ENCODE peak calls at places on chromosomes 1 and 21, in seven cellular contexts. One of them, this sample, is unnamed.

GRCh38 chr1:67647036-67647798 is 37.8 kb upstream of the GADD45A start:
- DNase-seq in stomach: no peak
- DNase-seq in left lung: no peak
- DNase-seq in uterus: no peak
- DNase-seq in CD4-positive, alpha-beta memory T cell: no peak
- DNase-seq in right atrium auricular region: no peak
- DNase-seq in CD4-positive, CD25-positive, alpha-beta regulatory T cell: no peak
- DNase-seq in this sample: no peak

GRCh38 chr1:174005032-174005431 is 17.1 kb downstream of the RC3H1 start:
- DNase-seq in right atrium auricular region: no peak
- DNase-seq in CD4-positive, CD25-positive, alpha-beta regulatory T cell: no peak
- DNase-seq in stomach: no peak
- DNase-seq in left lung: no peak
- DNase-seq in CD4-positive, alpha-beta memory T cell: no peak
- DNase-seq in uterus: no peak
- DNase-seq in this sample: no peak

GRCh38 chr1:188782220-188782841 is 1695.3 kb downstream of the BRINP3 start:
- DNase-seq in right atrium auricular region: no peak
- DNase-seq in left lung: no peak
- DNase-seq in uterus: no peak
- DNase-seq in CD4-positive, CD25-positive, alpha-beta regulatory T cell: no peak
- DNase-seq in stomach: no peak
- DNase-seq in CD4-positive, alpha-beta memory T cell: no peak
- DNase-seq in this sample: peak

GRCh38 chr1:17347769-17348592 is 24.0 kb upstream of the PADI6 start:
- DNase-seq in stomach: no peak
- DNase-seq in CD4-positive, CD25-positive, alpha-beta regulatory T cell: no peak
- DNase-seq in CD4-positive, alpha-beta memory T cell: no peak
- DNase-seq in left lung: no peak
- DNase-seq in right atrium auricular region: no peak
- DNase-seq in uterus: no peak
- DNase-seq in this sample: peak

GRCh38 chr1:39845569-39846566 is 37.4 kb downstream of the TRIT1 start:
- DNase-seq in right atrium auricular region: peak
- DNase-seq in CD4-positive, alpha-beta memory T cell: peak
- DNase-seq in uterus: peak
- DNase-seq in stomach: peak
- DNase-seq in CD4-positive, CD25-positive, alpha-beta regulatory T cell: peak
- DNase-seq in left lung: peak
- DNase-seq in this sample: peak

GRCh38 chr1:33943978-33944377 is 80.1 kb downstream of the HMGB4 start:
- DNase-seq in uterus: no peak
- DNase-seq in CD4-positive, CD25-positive, alpha-beta regulatory T cell: no peak
- DNase-seq in stomach: no peak
- DNase-seq in right atrium auricular region: no peak
- DNase-seq in left lung: no peak
- DNase-seq in CD4-positive, alpha-beta memory T cell: no peak
- DNase-seq in this sample: peak

GRCh38 chr1:241608379-241609033 is 31.7 kb downstream of the CHML start:
- DNase-seq in CD4-positive, CD25-positive, alpha-beta regulatory T cell: no peak
- DNase-seq in CD4-positive, alpha-beta memory T cell: no peak
- DNase-seq in right atrium auricular region: no peak
- DNase-seq in uterus: no peak
- DNase-seq in left lung: no peak
- DNase-seq in stomach: no peak
- DNase-seq in this sample: peak

GRCh38 chr1:156801409-156802121 is 15.1 kb downstream of the SH2D2A start:
- DNase-seq in uterus: peak
- DNase-seq in right atrium auricular region: no peak
- DNase-seq in stomach: no peak
- DNase-seq in CD4-positive, CD25-positive, alpha-beta regulatory T cell: no peak
- DNase-seq in left lung: no peak
- DNase-seq in CD4-positive, alpha-beta memory T cell: peak
- DNase-seq in this sample: peak

GRCh38 chr1:31510853-31511789 is 65.2 kb upstream of the TINAGL1 start:
- DNase-seq in right atrium auricular region: no peak
- DNase-seq in uterus: no peak
- DNase-seq in CD4-positive, alpha-beta memory T cell: no peak
- DNase-seq in left lung: no peak
- DNase-seq in CD4-positive, CD25-positive, alpha-beta regulatory T cell: no peak
- DNase-seq in stomach: no peak
- DNase-seq in this sample: no peak

GRCh38 chr1:198253668-198254067 is 96.9 kb downstream of the NEK7 start:
- DNase-seq in CD4-positive, alpha-beta memory T cell: no peak
- DNase-seq in left lung: no peak
- DNase-seq in CD4-positive, CD25-positive, alpha-beta regulatory T cell: no peak
- DNase-seq in uterus: no peak
- DNase-seq in right atrium auricular region: no peak
- DNase-seq in stomach: no peak
- DNase-seq in this sample: peak

GRCh38 chr1:178534137-178534868 is 21.4 kb downstream of the TEX35 start:
- DNase-seq in left lung: no peak
- DNase-seq in CD4-positive, CD25-positive, alpha-beta regulatory T cell: no peak
- DNase-seq in right atrium auricular region: no peak
- DNase-seq in uterus: no peak
- DNase-seq in CD4-positive, alpha-beta memory T cell: no peak
- DNase-seq in stomach: no peak
- DNase-seq in this sample: no peak

GRCh38 chr1:20587639-20588017 is 1.3 kb upstream of the CDA start:
- DNase-seq in CD4-positive, alpha-beta memory T cell: no peak
- DNase-seq in right atrium auricular region: peak
- DNase-seq in CD4-positive, CD25-positive, alpha-beta regulatory T cell: no peak
- DNase-seq in uterus: peak
- DNase-seq in left lung: no peak
- DNase-seq in stomach: no peak
- DNase-seq in this sample: peak

GRCh38 chr1:113783254-113784103 is 24.2 kb upstream of the PHTF1 start:
- DNase-seq in uterus: no peak
- DNase-seq in right atrium auricular region: no peak
- DNase-seq in stomach: no peak
- DNase-seq in CD4-positive, CD25-positive, alpha-beta regulatory T cell: peak
- DNase-seq in left lung: no peak
- DNase-seq in CD4-positive, alpha-beta memory T cell: peak
- DNase-seq in this sample: peak

GRCh38 chr1:47405697-47406096 is 10.4 kb upstream of the FOXE3 start:
- DNase-seq in right atrium auricular region: no peak
- DNase-seq in left lung: no peak
- DNase-seq in CD4-positive, CD25-positive, alpha-beta regulatory T cell: no peak
- DNase-seq in CD4-positive, alpha-beta memory T cell: no peak
- DNase-seq in stomach: no peak
- DNase-seq in uterus: no peak
- DNase-seq in this sample: no peak

GRCh38 chr21:43885721-43886120 is 20.7 kb downstream of the AGPAT3 start:
- DNase-seq in stomach: no peak
- DNase-seq in uterus: no peak
- DNase-seq in CD4-positive, alpha-beta memory T cell: no peak
- DNase-seq in left lung: no peak
- DNase-seq in right atrium auricular region: no peak
- DNase-seq in CD4-positive, CD25-positive, alpha-beta regulatory T cell: no peak
- DNase-seq in this sample: no peak

GRCh38 chr1:232594018-232594502 is 35.9 kb downstream of the SIPA1L2 start:
- DNase-seq in CD4-positive, CD25-positive, alpha-beta regulatory T cell: no peak
- DNase-seq in uterus: no peak
- DNase-seq in stomach: no peak
- DNase-seq in CD4-positive, alpha-beta memory T cell: no peak
- DNase-seq in left lung: no peak
- DNase-seq in right atrium auricular region: no peak
- DNase-seq in this sample: no peak

GRCh38 chr1:229879746-229880145 is 187.3 kb upstream of the GALNT2 start:
- DNase-seq in right atrium auricular region: peak
- DNase-seq in CD4-positive, alpha-beta memory T cell: no peak
- DNase-seq in left lung: no peak
- DNase-seq in CD4-positive, CD25-positive, alpha-beta regulatory T cell: no peak
- DNase-seq in uterus: no peak
- DNase-seq in stomach: no peak
- DNase-seq in this sample: no peak

GRCh38 chr21:16074950-16075489 is 345.2 kb downstream of the USP25 start:
- DNase-seq in right atrium auricular region: no peak
- DNase-seq in CD4-positive, alpha-beta memory T cell: no peak
- DNase-seq in CD4-positive, CD25-positive, alpha-beta regulatory T cell: no peak
- DNase-seq in uterus: no peak
- DNase-seq in left lung: no peak
- DNase-seq in stomach: no peak
- DNase-seq in this sample: no peak

GRCh38 chr1:111990878-111991760 is 1.7 kb upstream of the KCND3 start:
- DNase-seq in uterus: peak
- DNase-seq in right atrium auricular region: peak
- DNase-seq in CD4-positive, alpha-beta memory T cell: no peak
- DNase-seq in CD4-positive, CD25-positive, alpha-beta regulatory T cell: no peak
- DNase-seq in left lung: peak
- DNase-seq in stomach: peak
- DNase-seq in this sample: no peak

GRCh38 chr1:68376441-68376840 is 73.3 kb downstream of the RPE65 start:
- DNase-seq in left lung: no peak
- DNase-seq in uterus: no peak
- DNase-seq in stomach: no peak
- DNase-seq in CD4-positive, alpha-beta memory T cell: no peak
- DNase-seq in right atrium auricular region: no peak
- DNase-seq in CD4-positive, CD25-positive, alpha-beta regulatory T cell: no peak
- DNase-seq in this sample: no peak

GRCh38 chr1:22804333-22804906 is 93.8 kb downstream of the EPHB2 start:
- DNase-seq in left lung: no peak
- DNase-seq in right atrium auricular region: no peak
- DNase-seq in CD4-positive, CD25-positive, alpha-beta regulatory T cell: no peak
- DNase-seq in uterus: no peak
- DNase-seq in stomach: no peak
- DNase-seq in CD4-positive, alpha-beta memory T cell: no peak
- DNase-seq in this sample: no peak

GRCh38 chr1:22803833-22804232 is 93.2 kb downstream of the EPHB2 start:
- DNase-seq in CD4-positive, alpha-beta memory T cell: no peak
- DNase-seq in CD4-positive, CD25-positive, alpha-beta regulatory T cell: no peak
- DNase-seq in right atrium auricular region: no peak
- DNase-seq in stomach: no peak
- DNase-seq in uterus: no peak
- DNase-seq in left lung: no peak
- DNase-seq in this sample: no peak

GRCh38 chr1:22799971-22800370 is 89.3 kb downstream of the EPHB2 start:
- DNase-seq in CD4-positive, alpha-beta memory T cell: no peak
- DNase-seq in stomach: no peak
- DNase-seq in left lung: peak
- DNase-seq in CD4-positive, CD25-positive, alpha-beta regulatory T cell: no peak
- DNase-seq in right atrium auricular region: no peak
- DNase-seq in uterus: no peak
- DNase-seq in this sample: no peak

GRCh38 chr1:22801347-22801746 is 90.7 kb downstream of the EPHB2 start:
- DNase-seq in right atrium auricular region: no peak
- DNase-seq in CD4-positive, alpha-beta memory T cell: no peak
- DNase-seq in CD4-positive, CD25-positive, alpha-beta regulatory T cell: no peak
- DNase-seq in uterus: no peak
- DNase-seq in left lung: no peak
- DNase-seq in stomach: no peak
- DNase-seq in this sample: no peak

GRCh38 chr1:22801753-22802152 is 91.1 kb downstream of the EPHB2 start:
- DNase-seq in CD4-positive, CD25-positive, alpha-beta regulatory T cell: no peak
- DNase-seq in left lung: peak
- DNase-seq in stomach: no peak
- DNase-seq in right atrium auricular region: no peak
- DNase-seq in uterus: no peak
- DNase-seq in CD4-positive, alpha-beta memory T cell: no peak
- DNase-seq in this sample: no peak
- H3K27ac ChIP-seq in CD4-positive, CD25-positive, alpha-beta regulatory T cell: no peak
- H3K27ac ChIP-seq in left lung: no peak
- H3K27ac ChIP-seq in stomach: no peak
- H3K27ac ChIP-seq in right atrium auricular region: no peak
- H3K27ac ChIP-seq in uterus: no peak
- H3K27ac ChIP-seq in CD4-positive, alpha-beta memory T cell: no peak
- H3K27ac ChIP-seq in this sample: no peak

GRCh38 chr1:219323426-219323825 is 149.7 kb downstream of the LYPLAL1 start:
- DNase-seq in uterus: no peak
- DNase-seq in CD4-positive, CD25-positive, alpha-beta regulatory T cell: no peak
- DNase-seq in CD4-positive, alpha-beta memory T cell: no peak
- DNase-seq in stomach: no peak
- DNase-seq in right atrium auricular region: no peak
- DNase-seq in left lung: no peak
- DNase-seq in this sample: no peak
- H3K4me3 ChIP-seq in uterus: no peak
- H3K4me3 ChIP-seq in CD4-positive, CD25-positive, alpha-beta regulatory T cell: no peak
- H3K4me3 ChIP-seq in CD4-positive, alpha-beta memory T cell: no peak
- H3K4me3 ChIP-seq in stomach: no peak
- H3K4me3 ChIP-seq in right atrium auricular region: no peak
- H3K4me3 ChIP-seq in left lung: no peak
- H3K4me3 ChIP-seq in this sample: no peak

DNA sequence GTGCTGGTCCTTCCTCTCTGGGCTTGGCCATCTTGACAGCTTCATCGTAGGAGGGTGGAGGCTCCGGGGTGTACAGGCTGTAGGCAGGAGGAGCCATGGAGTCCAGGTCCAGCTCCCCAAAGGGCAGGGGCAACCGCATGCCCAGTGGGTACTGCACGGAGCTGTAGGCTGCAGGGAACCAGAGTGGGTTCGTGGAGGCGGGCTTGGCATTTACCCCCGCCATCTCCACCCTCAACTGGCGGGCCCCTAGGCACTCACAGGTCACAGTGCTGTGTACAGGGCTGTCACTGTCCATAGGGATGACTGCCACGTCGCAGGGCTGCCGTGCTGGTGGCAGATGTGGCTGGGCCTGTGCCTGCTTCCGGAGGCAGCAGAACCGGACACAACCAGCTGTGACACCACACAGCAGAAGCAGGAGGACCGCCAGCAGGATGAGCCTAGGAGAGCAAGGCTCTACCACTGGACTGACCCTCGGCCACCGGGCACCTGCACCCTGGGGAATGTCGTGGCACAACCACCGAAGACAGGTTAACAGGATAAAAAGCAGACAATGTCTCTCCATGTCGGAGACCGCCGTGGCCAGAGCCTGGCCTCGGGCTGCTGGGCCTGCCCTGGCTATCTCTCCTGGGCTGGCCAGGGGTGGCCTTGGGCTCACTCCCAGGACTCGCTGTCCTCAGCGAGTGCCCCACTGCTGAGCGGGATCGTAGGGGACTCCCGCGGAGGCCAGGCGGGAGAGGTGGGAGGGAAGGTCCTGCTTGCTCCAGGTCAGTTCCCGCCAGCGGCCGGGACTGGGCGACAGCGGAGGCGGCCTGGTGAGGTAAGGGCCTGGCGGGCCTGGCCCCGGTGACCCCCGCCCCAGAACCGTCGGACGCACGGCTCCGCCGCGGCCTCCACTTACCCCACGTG is 831 bp downstream of the TMEM52 start:
- DNase-seq in CD4-positive, alpha-beta memory T cell: no peak
- DNase-seq in stomach: no peak
- DNase-seq in left lung: no peak
- DNase-seq in uterus: no peak
- DNase-seq in right atrium auricular region: no peak
- DNase-seq in CD4-positive, CD25-positive, alpha-beta regulatory T cell: no peak
- DNase-seq in this sample: no peak
- H3K27ac ChIP-seq in CD4-positive, alpha-beta memory T cell: peak
- H3K27ac ChIP-seq in stomach: peak
- H3K27ac ChIP-seq in left lung: no peak
- H3K27ac ChIP-seq in uterus: peak
- H3K27ac ChIP-seq in right atrium auricular region: no peak
- H3K27ac ChIP-seq in CD4-positive, CD25-positive, alpha-beta regulatory T cell: no peak
- H3K27ac ChIP-seq in this sample: no peak

DNA sequence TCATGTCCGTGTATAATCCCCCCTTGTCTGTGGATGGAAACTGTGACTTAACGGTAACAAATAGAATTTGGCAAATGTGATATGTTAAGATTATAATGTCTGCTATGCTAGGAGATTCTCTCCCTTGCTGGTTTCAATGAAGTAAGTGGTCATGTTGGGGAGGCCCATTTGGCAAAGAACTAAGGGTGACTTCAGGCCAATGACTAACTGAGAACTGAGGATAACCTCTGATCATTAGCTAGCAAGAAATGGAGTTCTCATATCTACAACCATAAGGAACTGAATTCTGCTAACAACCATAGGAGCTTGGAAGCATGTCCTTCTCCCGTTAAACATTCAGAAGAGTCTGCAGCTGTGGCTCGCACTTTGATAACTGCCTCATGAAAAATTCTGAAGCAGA is 2.3 kb downstream of the IFI44L start:
- DNase-seq in uterus: no peak
- DNase-seq in CD4-positive, CD25-positive, alpha-beta regulatory T cell: no peak
- DNase-seq in left lung: no peak
- DNase-seq in right atrium auricular region: no peak
- DNase-seq in CD4-positive, alpha-beta memory T cell: no peak
- DNase-seq in stomach: no peak
- DNase-seq in this sample: no peak
- H3K4me3 ChIP-seq in uterus: no peak
- H3K4me3 ChIP-seq in CD4-positive, CD25-positive, alpha-beta regulatory T cell: peak
- H3K4me3 ChIP-seq in left lung: peak
- H3K4me3 ChIP-seq in right atrium auricular region: peak
- H3K4me3 ChIP-seq in CD4-positive, alpha-beta memory T cell: no peak
- H3K4me3 ChIP-seq in stomach: no peak
- H3K4me3 ChIP-seq in this sample: no peak